ENCODE peak calls at places on chromosomes 16 and 17, in ten cellular contexts. B is HEK293T; Q is stimulated activated CD8-positive, alpha-beta memory T cell treated with anti-CD3 and anti-CD28 coated beads, Interleukin-4, amount 100 ng/mL, for 4 hours; K is M059J; N is SK-MEL-5; O is RWPE1; R is tibial nerve; D is T47D; T is posterior vena cava; J is GM20000. F is an unnamed sample.
A peak's percentile ranks its signal among the peaks of the same experiment; 100 is the strongest.

GRCh38 chr17:32518856-32519768 is 32.3 kb downstream of the CDK5R1 start:
- DNase-seq in B (peak; percentile 58), Q (peak; percentile 54), K (peak; percentile 56), N (peak; percentile 56), O (peak; percentile 64), R (no peak), D (peak; percentile 60), T (no peak), J (peak; percentile 77), F (no peak)

GRCh38 chr16:85620403-85620802 is 7.3 kb downstream of the GSE1 start:
- DNase-seq in B (no peak), Q (no peak), K (no peak), N (no peak), O (no peak), R (no peak), D (no peak), T (no peak), J (no peak), F (no peak)

GRCh38 chr16:31664683-31665482 is 137.2 kb downstream of the AHSP start:
- DNase-seq in B (no peak), Q (no peak), K (peak; percentile 7), N (no peak), O (peak; percentile 45), R (no peak), D (no peak), T (no peak), J (no peak), F (no peak)

GRCh38 chr17:68349157-68349556 is 57.9 kb downstream of the ARSG start:
- DNase-seq in B (no peak), Q (no peak), K (no peak), N (no peak), O (no peak), R (no peak), D (no peak), T (no peak), J (peak; percentile 51), F (no peak)

GRCh38 chr16:72848759-72849664 is 198.9 kb downstream of the ZFHX3 start:
- DNase-seq in B (peak; percentile 11), Q (no peak), K (peak; percentile 94), N (peak; percentile 8), O (peak; percentile 57), R (peak; percentile 81), D (peak; percentile 87), T (peak; percentile 96), J (no peak), F (no peak)

GRCh38 chr16:67872631-67873434 is at the start of gene EDC4:
- DNase-seq in B (peak; percentile 90), Q (peak; percentile 72), K (peak; percentile 79), N (peak; percentile 63), O (peak; percentile 89), R (peak; percentile 60), D (peak; percentile 89), T (peak; percentile 96), J (peak; percentile 96), F (no peak)

GRCh38 chr16:89242795-89243200 is 25.3 kb downstream of the ZNF778 start:
- DNase-seq in B (no peak), Q (no peak), K (no peak), N (no peak), O (no peak), R (no peak), D (no peak), T (peak; percentile 65), J (no peak), F (no peak)

GRCh38 chr16:30894540-30895368 is 877 bp upstream of the BCL7C start:
- DNase-seq in B (no peak), Q (no peak), K (no peak), N (no peak), O (no peak), R (no peak), D (no peak), T (no peak), J (no peak), F (no peak)

GRCh38 chr16:75256059-75256870 is 4.8 kb upstream of the BCAR1 start:
- DNase-seq in B (no peak), Q (no peak), K (no peak), N (no peak), O (no peak), R (no peak), D (no peak), T (peak; percentile 86), J (no peak), F (no peak)

GRCh38 chr17:73249700-73250099 is 12.0 kb downstream of the CPSF4L start:
- DNase-seq in B (no peak), Q (no peak), K (no peak), N (no peak), O (no peak), R (no peak), D (no peak), T (no peak), J (no peak), F (no peak)

GRCh38 chr17:48644910-48645557 is 18.9 kb upstream of the HOXB9 start:
- DNase-seq in B (no peak), Q (no peak), K (no peak), N (no peak), O (no peak), R (no peak), D (no peak), T (no peak), J (peak; percentile 23), F (no peak)

GRCh38 chr17:7129311-7129710 is 14.7 kb upstream of the ASGR2 start:
- DNase-seq in B (no peak), Q (no peak), K (no peak), N (no peak), O (no peak), R (no peak), D (no peak), T (peak; percentile 55), J (no peak), F (no peak)

GRCh38 chr17:31743767-31744166 is 115.3 kb downstream of the COPRS start:
- DNase-seq in B (no peak), Q (no peak), K (peak; percentile 65), N (no peak), O (no peak), R (no peak), D (no peak), T (no peak), J (no peak), F (no peak)

GRCh38 chr17:73616873-73617430 is 27.3 kb downstream of the SDK2 start:
- DNase-seq in B (no peak), Q (no peak), K (no peak), N (no peak), O (no peak), R (no peak), D (no peak), T (no peak), J (no peak), F (no peak)

GRCh38 chr17:81926451-81927144 is 937 bp downstream of the MAFG start:
- DNase-seq in B (peak; percentile 66), Q (peak; percentile 58), K (peak; percentile 83), N (peak; percentile 87), O (peak; percentile 71), R (peak; percentile 48), D (peak; percentile 82), T (peak; percentile 93), J (peak; percentile 88), F (no peak)

GRCh38 chr17:38431343-38432145 is 3.3 kb downstream of the ARHGAP23 start:
- DNase-seq in B (no peak), Q (no peak), K (no peak), N (no peak), O (no peak), R (no peak), D (no peak), T (no peak), J (no peak), F (no peak)

GRCh38 chr17:29451338-29451737 is 61.2 kb downstream of the TAOK1 start:
- DNase-seq in B (no peak), Q (no peak), K (no peak), N (no peak), O (no peak), R (no peak), D (no peak), T (no peak), J (no peak), F (no peak)

GRCh38 chr17:40284085-40284713 is 3.5 kb upstream of the CDC6 start:
- DNase-seq in B (no peak), Q (no peak), K (peak; percentile 73), N (peak; percentile 37), O (peak; percentile 62), R (no peak), D (peak; percentile 71), T (no peak), J (no peak), F (no peak)

GRCh38 chr17:43359469-43360105 is 39.2 kb upstream of the ARL4D start:
- DNase-seq in B (no peak), Q (no peak), K (no peak), N (no peak), O (no peak), R (no peak), D (no peak), T (no peak), J (no peak), F (no peak)

GRCh38 chr16:7946142-7946541 is 613.5 kb downstream of the RBFOX1 start:
- DNase-seq in B (no peak), Q (no peak), K (no peak), N (no peak), O (no peak), R (no peak), D (no peak), T (no peak), J (no peak), F (no peak)

GRCh38 chr16:81623365-81624102 is 155.6 kb upstream of the PLCG2 start:
- DNase-seq in B (no peak), Q (peak; percentile 24), K (peak; percentile 60), N (peak; percentile 53), O (no peak), R (no peak), D (peak; percentile 84), T (no peak), J (peak; percentile 67), F (no peak)

GRCh38 chr17:77957215-77957868 is 1.2 kb upstream of the TNRC6C start:
- DNase-seq in B (no peak), Q (no peak), K (peak; percentile 11), N (peak; percentile 34), O (no peak), R (no peak), D (no peak), T (no peak), J (peak; percentile 38), F (no peak)

GRCh38 chr17:77002103-77003045 is 134.2 kb downstream of the MGAT5B start:
- DNase-seq in B (no peak), Q (no peak), K (peak; percentile 97), N (no peak), O (peak; percentile 87), R (no peak), D (no peak), T (peak; percentile 72), J (no peak), F (no peak)

GRCh38 chr16:86982347-86982596 is 334.9 kb downstream of the C16orf95 start:
- DNase-seq in B (no peak), Q (no peak), K (no peak), N (no peak), O (no peak), R (no peak), D (no peak), T (peak; percentile 9), J (no peak), F (no peak)

GRCh38 chr16:53504665-53505064 is 1.7 kb upstream of the AKTIP start:
- DNase-seq in B (no peak), Q (no peak), K (peak; percentile 32), N (no peak), O (no peak), R (no peak), D (no peak), T (no peak), J (no peak), F (no peak)

GRCh38 chr17:47728214-47728877 is 4.7 kb upstream of the TBX21 start:
- DNase-seq in B (no peak), Q (no peak), K (no peak), N (no peak), O (no peak), R (no peak), D (no peak), T (no peak), J (no peak), F (no peak)

GRCh38 chr17:58703137-58703846 is 10.9 kb downstream of the RAD51C start:
- DNase-seq in B (no peak), Q (no peak), K (peak; percentile 71), N (no peak), O (peak; percentile 45), R (no peak), D (no peak), T (no peak), J (no peak), F (no peak)

GRCh38 chr17:81228834-81229665 is 6.3 kb upstream of the CEP131 start:
- DNase-seq in B (no peak), Q (no peak), K (no peak), N (no peak), O (no peak), R (no peak), D (no peak), T (no peak), J (no peak), F (no peak)

F was measured in SK-N-MC.